ENCODE peak calls at places on chromosome 4, in eight cellular contexts. Z is fibroblast of lung, S is foreskin fibroblast, X is adrenal gland, Q is fibroblast of the aortic adventitia, P is GM12865, D is epithelial cell of esophagus, U is neural progenitor cell. F is an unnamed sample.

GRCh38 chr4:139176299-139177048 is 544 bp downstream of the ELF2 start:
- DNase-seq in Z (peak), S (peak), X (peak), Q (peak), P (peak), D (peak), U (peak), F (no peak)

GRCh38 chr4:5705672-5706310 is 2.6 kb downstream of the EVC2 start:
- DNase-seq in Z (no peak), S (no peak), X (no peak), Q (peak), P (peak), D (no peak), U (no peak), F (no peak)

GRCh38 chr4:62117879-62118278 is 917.8 kb downstream of the ADGRL3 start:
- DNase-seq in Z (no peak), S (no peak), X (no peak), Q (no peak), P (no peak), D (no peak), U (no peak), F (no peak)

GRCh38 chr4:169295822-169296221 is 25.1 kb upstream of the SH3RF1 start:
- DNase-seq in Z (no peak), S (no peak), X (no peak), Q (no peak), P (peak), D (no peak), U (no peak), F (no peak)

GRCh38 chr4:140137654-140138053 is 16.3 kb downstream of the MAML3 start:
- DNase-seq in Z (peak), S (no peak), X (no peak), Q (no peak), P (no peak), D (no peak), U (no peak), F (no peak)

GRCh38 chr4:182778222-182778982 is 138.8 kb downstream of the DCTD start:
- DNase-seq in Z (no peak), S (no peak), X (no peak), Q (no peak), P (no peak), D (peak), U (no peak), F (no peak)

GRCh38 chr4:8173641-8174242 is 15.1 kb upstream of the ABLIM2 start:
- DNase-seq in Z (no peak), S (no peak), X (no peak), Q (no peak), P (no peak), D (no peak), U (no peak), F (no peak)

GRCh38 chr4:139208404-139208945 is 31.5 kb upstream of the ELF2 start:
- DNase-seq in Z (peak), S (peak), X (peak), Q (peak), P (peak), D (peak), U (no peak), F (no peak)

GRCh38 chr4:74205046-74205445 is 47.1 kb downstream of the MTHFD2L start:
- DNase-seq in Z (no peak), S (no peak), X (no peak), Q (peak), P (no peak), D (no peak), U (no peak), F (no peak)

GRCh38 chr4:76546282-76547166 is 111.5 kb downstream of the SHROOM3 start:
- DNase-seq in Z (peak), S (peak), X (peak), Q (peak), P (no peak), D (peak), U (no peak), F (peak)

GRCh38 chr4:112910109-112910736 is 139.2 kb upstream of the ANK2 start:
- DNase-seq in Z (peak), S (peak), X (peak), Q (peak), P (no peak), D (no peak), U (peak), F (no peak)

GRCh38 chr4:1047976-1048780 is 36.8 kb downstream of the FGFRL1 start:
- DNase-seq in Z (no peak), S (no peak), X (peak), Q (no peak), P (no peak), D (no peak), U (peak), F (no peak)

GRCh38 chr4:175469519-175469918 is 342.5 kb downstream of the GPM6A start:
- DNase-seq in Z (no peak), S (peak), X (no peak), Q (peak), P (no peak), D (peak), U (peak), F (no peak)

GRCh38 chr4:183995489-183996049 is 90.5 kb downstream of the STOX2 start:
- DNase-seq in Z (peak), S (no peak), X (no peak), Q (peak), P (no peak), D (no peak), U (no peak), F (no peak)

GRCh38 chr4:71198958-71199357 is 139.9 kb upstream of the SLC4A4 start:
- DNase-seq in Z (no peak), S (no peak), X (no peak), Q (no peak), P (no peak), D (no peak), U (no peak), F (no peak)

GRCh38 chr4:92045718-92046117 is 258.0 kb upstream of the GRID2 start:
- DNase-seq in Z (no peak), S (no peak), X (no peak), Q (no peak), P (no peak), D (no peak), U (no peak), F (no peak)

GRCh38 chr4:28269426-28269825 is 1408.8 kb downstream of the STIM2 start:
- DNase-seq in Z (no peak), S (no peak), X (no peak), Q (peak), P (no peak), D (no peak), U (no peak), F (no peak)

GRCh38 chr4:2863649-2864048 is 20.0 kb downstream of the ADD1 start:
- DNase-seq in Z (no peak), S (no peak), X (no peak), Q (no peak), P (no peak), D (no peak), U (no peak), F (no peak)

GRCh38 chr4:7842384-7843279 is 97.0 kb downstream of the AFAP1 start:
- DNase-seq in Z (peak), S (peak), X (peak), Q (peak), P (no peak), D (peak), U (no peak), F (peak)

GRCh38 chr4:102299708-102300107 is 45.6 kb downstream of the SLC39A8 start:
- DNase-seq in Z (peak), S (peak), X (no peak), Q (peak), P (peak), D (peak), U (peak), F (no peak)

GRCh38 chr4:7539659-7540058 is 104.9 kb upstream of the PSAPL1 start:
- DNase-seq in Z (peak), S (no peak), X (no peak), Q (no peak), P (peak), D (no peak), U (peak), F (no peak)

GRCh38 chr4:167826281-167826680 is 266.1 kb upstream of the ANXA10 start:
- DNase-seq in Z (peak), S (peak), X (no peak), Q (peak), P (no peak), D (peak), U (no peak), F (peak)

GRCh38 chr4:4488405-4489404 is 53.1 kb downstream of the STX18 start:
- DNase-seq in Z (peak), S (peak), X (peak), Q (peak), P (peak), D (peak), U (peak), F (no peak)

GRCh38 chr4:44583393-44583792 is 68.0 kb downstream of the YIPF7 start:
- DNase-seq in Z (no peak), S (no peak), X (no peak), Q (no peak), P (peak), D (peak), U (peak), F (no peak)

GRCh38 chr4:164012396-164013027 is 518.0 kb downstream of the TMA16 start:
- DNase-seq in Z (peak), S (no peak), X (no peak), Q (no peak), P (peak), D (peak), U (peak), F (no peak)

GRCh38 chr4:65623509-65623908 is 46.8 kb downstream of the EPHA5 start:
- DNase-seq in Z (peak), S (peak), X (no peak), Q (peak), P (no peak), D (peak), U (no peak), F (no peak)

GRCh38 chr4:22434895-22435294 is 81.0 kb downstream of the ADGRA3 start:
- DNase-seq in Z (peak), S (peak), X (peak), Q (peak), P (peak), D (peak), U (peak), F (peak)

GRCh38 chr4:121484633-121485032 is 103.8 kb upstream of the QRFPR start:
- DNase-seq in Z (peak), S (peak), X (peak), Q (peak), P (peak), D (peak), U (peak), F (no peak)

GRCh38 chr4:111228874-111229273 is 606.0 kb upstream of the PITX2 start:
- DNase-seq in Z (no peak), S (peak), X (no peak), Q (peak), P (no peak), D (peak), U (no peak), F (no peak)

GRCh38 chr4:69858683-69859082 is 1.3 kb downstream of the SULT1E1 start:
- DNase-seq in Z (peak), S (peak), X (no peak), Q (peak), P (no peak), D (peak), U (no peak), F (peak)
- H3K4me3 ChIP-seq in Z (no peak), S (no peak), X (no peak), Q (peak), P (no peak), D (peak), U (no peak), F (no peak)

GRCh38 chr4:105586638-105587328 is 34.4 kb downstream of the ARHGEF38 start:
- DNase-seq in Z (no peak), S (no peak), X (no peak), Q (no peak), P (no peak), D (no peak), U (no peak), F (no peak)
- H3K4me3 ChIP-seq in Z (no peak), S (no peak), X (no peak), Q (no peak), P (no peak), D (no peak), U (no peak), F (no peak)

GRCh38 chr4:119666653-119667091 is 38.1 kb upstream of the PDE5A start:
- DNase-seq in Z (no peak), S (no peak), X (no peak), Q (peak), P (no peak), D (no peak), U (peak), F (no peak)

GRCh38 chr4:119663160-119663788 is 34.7 kb upstream of the PDE5A start:
- DNase-seq in Z (no peak), S (no peak), X (no peak), Q (no peak), P (no peak), D (no peak), U (no peak), F (no peak)

GRCh38 chr4:119665718-119666117 is 37.1 kb upstream of the PDE5A start:
- DNase-seq in Z (no peak), S (no peak), X (no peak), Q (no peak), P (no peak), D (no peak), U (no peak), F (no peak)

GRCh38 chr4:119661231-119661630 is 32.6 kb upstream of the PDE5A start:
- DNase-seq in Z (no peak), S (no peak), X (no peak), Q (no peak), P (no peak), D (no peak), U (no peak), F (no peak)

GRCh38 chr4:119664168-119664907 is 35.7 kb upstream of the PDE5A start:
- DNase-seq in Z (no peak), S (no peak), X (no peak), Q (no peak), P (peak), D (no peak), U (no peak), F (no peak)
- H3K4me3 ChIP-seq in Z (peak), S (no peak), X (no peak), Q (no peak), P (peak), D (no peak), U (no peak), F (no peak)

GRCh38 chr4:53780736-53781400 is 189.6 kb upstream of the LNX1 start:
- DNase-seq in Z (no peak), S (peak), X (no peak), Q (peak), P (no peak), D (no peak), U (no peak), F (no peak)

GRCh38 chr4:53784112-53784511 is 192.8 kb upstream of the LNX1 start:
- DNase-seq in Z (no peak), S (no peak), X (no peak), Q (no peak), P (no peak), D (no peak), U (no peak), F (no peak)

GRCh38 chr4:53782468-53782865 is 191.2 kb upstream of the LNX1 start:
- DNase-seq in Z (peak), S (no peak), X (no peak), Q (no peak), P (no peak), D (no peak), U (no peak), F (no peak)

GRCh38 chr4:53783208-53783859 is 192.0 kb upstream of the LNX1 start:
- DNase-seq in Z (no peak), S (peak), X (no peak), Q (peak), P (no peak), D (no peak), U (no peak), F (no peak)

DNA sequence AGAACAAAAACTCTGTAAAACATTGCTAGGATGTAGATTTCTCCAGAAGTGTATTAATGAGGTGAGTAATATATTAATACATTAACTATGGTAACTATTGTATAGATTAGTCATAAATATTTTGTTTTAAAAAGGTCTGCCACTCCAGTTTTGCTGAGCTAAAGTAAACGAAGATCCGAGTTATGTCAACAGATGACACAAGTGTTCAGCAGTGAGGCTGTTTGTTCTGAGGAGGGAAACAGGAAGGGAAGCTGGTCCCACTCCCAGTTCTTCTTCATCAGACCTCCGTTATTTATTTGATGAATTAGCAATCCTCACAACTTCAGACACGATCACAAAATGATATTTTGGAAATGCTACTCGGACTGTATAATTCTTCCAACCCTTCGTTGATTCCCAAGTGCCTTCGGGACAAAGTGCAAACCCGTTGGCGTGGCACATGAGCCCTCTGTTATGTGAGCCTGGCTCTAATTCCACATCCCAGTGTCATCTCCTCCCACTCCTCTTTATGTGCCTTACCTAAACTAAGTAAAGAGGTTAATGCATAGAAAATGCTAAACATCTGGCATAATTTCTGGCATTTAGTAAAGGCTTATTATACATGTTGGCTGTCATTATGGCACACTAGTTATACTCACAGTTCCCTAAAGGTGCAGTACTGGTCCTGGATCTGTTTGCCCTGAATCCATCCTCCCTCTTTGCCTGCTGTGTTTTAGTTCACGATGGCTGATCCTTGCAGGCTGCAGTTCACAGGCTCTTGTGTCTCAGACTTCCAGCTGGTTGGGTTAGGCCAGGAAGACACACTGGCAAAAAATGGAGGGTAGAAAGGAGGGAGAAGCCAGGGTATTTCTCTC is 190.6 kb upstream of the LNX1 start:
- DNase-seq in Z (peak), S (peak), X (no peak), Q (no peak), P (no peak), D (peak), U (no peak), F (no peak)
- H3K4me3 ChIP-seq in Z (peak), S (no peak), X (no peak), Q (no peak), P (no peak), D (no peak), U (no peak), F (no peak)